ENCODE peak calls at places on chromosomes 3 and 15, in seven cellular contexts. B, T, I, S, O, Z and L are unnamed samples.
A peak's percentile ranks its signal among the peaks of the same experiment; 100 is the strongest.

GRCh38 chr3:152359385-152360248 is 90.9 kb downstream of the MBNL1 start:
- DNase-seq in B (no peak), T (no peak), I (no peak), S (no peak), O (no peak), Z (no peak), L (no peak)

GRCh38 chr3:178588593-178588992 is 52.4 kb downstream of the KCNMB2 start:
- DNase-seq in B (no peak), T (no peak), I (no peak), S (no peak), O (no peak), Z (no peak), L (no peak)

GRCh38 chr3:150411106-150411460 is 3.0 kb downstream of the TSC22D2 start:
- DNase-seq in B (no peak), T (no peak), I (no peak), S (no peak), O (no peak), Z (no peak), L (no peak)

GRCh38 chr3:128911911-128912310 is 32.5 kb downstream of the ACAD9 start:
- DNase-seq in B (no peak), T (no peak), I (no peak), S (no peak), O (no peak), Z (no peak), L (no peak)

GRCh38 chr3:99396651-99397050 is 241.7 kb upstream of the COL8A1 start:
- DNase-seq in B (no peak), T (no peak), I (peak; percentile 51), S (no peak), O (no peak), Z (no peak), L (no peak)

GRCh38 chr15:77607111-77607893 is 25.4 kb downstream of the LINGO1 start:
- DNase-seq in B (no peak), T (no peak), I (peak; percentile 18), S (no peak), O (peak; percentile 70), Z (no peak), L (peak; percentile 93)

GRCh38 chr3:10547841-10548783 is 42.7 kb upstream of the ATP2B2 start:
- DNase-seq in B (no peak), T (no peak), I (no peak), S (no peak), O (no peak), Z (no peak), L (no peak)

GRCh38 chr15:60469893-60470641 is 8.9 kb downstream of the ICE2 start:
- DNase-seq in B (no peak), T (no peak), I (no peak), S (no peak), O (no peak), Z (no peak), L (no peak)

GRCh38 chr15:75100679-75101078 is 77.3 kb downstream of the PPCDC start:
- DNase-seq in B (no peak), T (no peak), I (no peak), S (no peak), O (no peak), Z (no peak), L (no peak)

GRCh38 chr3:172352786-172353185 is 95.5 kb downstream of the GHSR start:
- DNase-seq in B (no peak), T (no peak), I (no peak), S (no peak), O (no peak), Z (no peak), L (no peak)

GRCh38 chr3:186534113-186534669 is 10.0 kb downstream of the CRYGS start:
- DNase-seq in B (peak; percentile 69), T (no peak), I (no peak), S (no peak), O (no peak), Z (peak; percentile 26), L (no peak)